ENCODE peak calls at places on chromosome 6, in ten cellular contexts. I is progenitor cell of endocrine pancreas, F is endothelial cell, Z is IMR-90, P is cardiac fibroblast, L is WTC11, C is hepatocyte, N is AG04449, S is cardiac muscle cell, R is testis. A is an unnamed sample.
A peak's percentile ranks its signal among the peaks of the same experiment; 100 is the strongest.

GRCh38 chr6:135505648-135506047 is 8.1 kb upstream of the AHI1 start:
- DNase-seq in I (no peak), F (no peak), Z (no peak), P (no peak), L (no peak), C (peak; percentile 16), N (no peak), S (no peak), R (no peak), A (no peak)

GRCh38 chr6:12065321-12066140 is 53.4 kb downstream of the HIVEP1 start:
- DNase-seq in I (no peak), F (no peak), Z (no peak), P (no peak), L (no peak), C (no peak), N (no peak), S (peak; percentile 49), R (no peak), A (no peak)

GRCh38 chr6:149194815-149195558 is 122.5 kb upstream of the TAB2 start:
- DNase-seq in I (no peak), F (no peak), Z (no peak), P (peak; percentile 3), L (no peak), C (no peak), N (no peak), S (peak; percentile 76), R (no peak), A (no peak)

GRCh38 chr6:146543211-146543939 is at the start of gene RAB32:
- DNase-seq in I (peak; percentile 85), F (peak; percentile 96), Z (peak; percentile 95), P (peak; percentile 98), L (peak; percentile 82), C (peak; percentile 97), N (peak; percentile 53), S (peak; percentile 95), R (peak; percentile 93), A (peak; percentile 86)

GRCh38 chr6:4607026-4607704 is 169.0 kb upstream of the CDYL start:
- DNase-seq in I (no peak), F (no peak), Z (peak; percentile 89), P (peak; percentile 69), L (no peak), C (no peak), N (no peak), S (no peak), R (peak; percentile 21), A (no peak)

GRCh38 chr6:165890404-165890735 is 227.3 kb upstream of the PDE10A start:
- DNase-seq in I (no peak), F (no peak), Z (no peak), P (no peak), L (no peak), C (no peak), N (no peak), S (no peak), R (no peak), A (no peak)

GRCh38 chr6:64270083-64270482 is 634.5 kb downstream of the PHF3 start:
- DNase-seq in I (no peak), F (no peak), Z (peak; percentile 70), P (no peak), L (no peak), C (no peak), N (no peak), S (no peak), R (no peak), A (no peak)

GRCh38 chr6:42808492-42809483 is 26.9 kb downstream of the BICRAL start:
- DNase-seq in I (no peak), F (no peak), Z (no peak), P (no peak), L (no peak), C (no peak), N (no peak), S (no peak), R (no peak), A (no peak)

GRCh38 chr6:110864816-110865215 is 9.8 kb upstream of the AMD1 start:
- DNase-seq in I (no peak), F (no peak), Z (no peak), P (no peak), L (no peak), C (no peak), N (no peak), S (no peak), R (no peak), A (no peak)

GRCh38 chr6:144190593-144190992 is 40.3 kb downstream of the STX11 start:
- DNase-seq in I (no peak), F (no peak), Z (peak; percentile 79), P (peak; percentile 80), L (no peak), C (no peak), N (no peak), S (no peak), R (no peak), A (no peak)

GRCh38 chr6:5214570-5215052 is 46.1 kb downstream of the LYRM4 start:
- DNase-seq in I (no peak), F (peak; percentile 81), Z (peak; percentile 78), P (peak; percentile 92), L (peak; percentile 82), C (peak; percentile 51), N (no peak), S (peak; percentile 92), R (peak; percentile 46), A (peak; percentile 87)

GRCh38 chr6:11802886-11803595 is 24.4 kb upstream of the ADTRP start:
- DNase-seq in I (no peak), F (no peak), Z (no peak), P (no peak), L (no peak), C (no peak), N (no peak), S (no peak), R (no peak), A (no peak)

GRCh38 chr6:11043552-11043960 is 549 bp downstream of the ELOVL2 start:
- DNase-seq in I (no peak), F (no peak), Z (no peak), P (no peak), L (peak; percentile 24), C (peak; percentile 32), N (no peak), S (peak; percentile 16), R (peak; percentile 32), A (peak; percentile 39)

GRCh38 chr6:83215131-83216047 is 22.2 kb downstream of the RWDD2A start:
- DNase-seq in I (peak; percentile 23), F (peak; percentile 59), Z (peak; percentile 80), P (peak; percentile 89), L (peak; percentile 49), C (peak; percentile 77), N (no peak), S (peak; percentile 75), R (peak; percentile 82), A (peak; percentile 67)

GRCh38 chr6:129472239-129472638 is 237.7 kb downstream of the ARHGAP18 start:
- DNase-seq in I (no peak), F (no peak), Z (no peak), P (no peak), L (no peak), C (no peak), N (no peak), S (no peak), R (no peak), A (no peak)

GRCh38 chr6:129469070-129469662 is 240.8 kb downstream of the ARHGAP18 start:
- DNase-seq in I (no peak), F (no peak), Z (no peak), P (no peak), L (no peak), C (no peak), N (no peak), S (no peak), R (no peak), A (no peak)
- TF ChIP-seq CTCF in I (no peak), F (no peak), Z (no peak), P (peak; percentile 20), L (no peak), C (no peak), N (no peak), S (no peak), R (no peak), A (no peak)

GRCh38 chr6:109783245-109783990 is 92.3 kb downstream of the FIG4 start:
- DNase-seq in I (no peak), F (peak; percentile 18), Z (peak; percentile 29), P (no peak), L (peak; percentile 51), C (no peak), N (no peak), S (peak; percentile 51), R (peak; percentile 51), A (no peak)
- TF ChIP-seq CTCF in I (peak; percentile 38), F (no peak), Z (peak; percentile 38), P (peak; percentile 55), L (peak; percentile 39), C (peak; percentile 11), N (peak; percentile 15), S (peak; percentile 50), R (no peak), A (no peak)

DNA sequence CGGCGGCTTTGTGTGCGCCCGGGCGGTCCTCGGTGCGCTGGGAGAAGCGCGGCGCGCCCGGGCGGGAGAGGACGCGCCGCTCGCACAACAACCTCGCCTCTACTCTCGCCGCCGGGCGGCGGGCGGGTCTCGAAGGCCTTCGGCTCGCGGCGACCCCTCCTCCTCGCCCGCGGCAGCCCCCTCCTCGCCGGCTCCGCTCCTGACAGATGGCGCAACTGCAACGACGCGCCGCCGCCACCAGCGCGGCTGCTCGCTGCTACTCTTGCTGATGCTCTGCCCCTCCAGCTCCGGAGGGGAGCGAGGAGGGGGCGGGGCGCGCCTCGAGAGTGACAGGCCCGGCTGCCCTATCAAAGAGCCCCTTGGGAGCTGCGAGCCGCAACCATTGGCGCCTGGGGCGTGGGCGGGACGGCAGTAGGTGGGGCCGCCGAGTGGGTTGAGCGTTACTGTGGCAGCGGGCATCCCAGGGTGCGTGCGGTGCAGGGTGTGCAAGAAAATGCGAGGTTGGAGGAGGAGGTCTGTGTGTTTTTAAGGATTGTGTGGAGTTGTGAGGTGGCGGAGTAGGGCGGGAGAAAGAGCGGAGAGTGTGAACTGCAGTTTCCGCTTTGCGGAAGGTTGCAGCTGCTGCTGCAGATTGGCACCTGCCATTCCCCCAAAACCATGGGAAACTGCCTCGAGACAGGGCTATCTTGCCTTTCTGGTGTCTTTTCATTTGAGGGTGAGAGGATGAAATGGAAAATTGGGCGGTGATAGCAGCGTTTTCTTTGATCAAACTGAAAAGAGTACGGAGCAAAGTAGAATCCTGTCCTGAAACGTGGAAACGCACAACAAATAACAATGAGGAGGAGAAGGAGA is at the start of gene FYN:
- DNase-seq in I (peak; percentile 99), F (peak; percentile 99), Z (peak; percentile 92), P (peak; percentile 98), L (peak; percentile 99), C (peak; percentile 99), N (peak; percentile 70), S (peak; percentile 98), R (peak; percentile 99), A (peak; percentile 100)
- TF ChIP-seq CTCF in I (peak; percentile 53), F (peak; percentile 38), Z (peak; percentile 33), P (peak; percentile 48), L (no peak), C (peak; percentile 25), N (peak; percentile 59), S (no peak), R (peak; percentile 34), A (peak; percentile 38)

DNA sequence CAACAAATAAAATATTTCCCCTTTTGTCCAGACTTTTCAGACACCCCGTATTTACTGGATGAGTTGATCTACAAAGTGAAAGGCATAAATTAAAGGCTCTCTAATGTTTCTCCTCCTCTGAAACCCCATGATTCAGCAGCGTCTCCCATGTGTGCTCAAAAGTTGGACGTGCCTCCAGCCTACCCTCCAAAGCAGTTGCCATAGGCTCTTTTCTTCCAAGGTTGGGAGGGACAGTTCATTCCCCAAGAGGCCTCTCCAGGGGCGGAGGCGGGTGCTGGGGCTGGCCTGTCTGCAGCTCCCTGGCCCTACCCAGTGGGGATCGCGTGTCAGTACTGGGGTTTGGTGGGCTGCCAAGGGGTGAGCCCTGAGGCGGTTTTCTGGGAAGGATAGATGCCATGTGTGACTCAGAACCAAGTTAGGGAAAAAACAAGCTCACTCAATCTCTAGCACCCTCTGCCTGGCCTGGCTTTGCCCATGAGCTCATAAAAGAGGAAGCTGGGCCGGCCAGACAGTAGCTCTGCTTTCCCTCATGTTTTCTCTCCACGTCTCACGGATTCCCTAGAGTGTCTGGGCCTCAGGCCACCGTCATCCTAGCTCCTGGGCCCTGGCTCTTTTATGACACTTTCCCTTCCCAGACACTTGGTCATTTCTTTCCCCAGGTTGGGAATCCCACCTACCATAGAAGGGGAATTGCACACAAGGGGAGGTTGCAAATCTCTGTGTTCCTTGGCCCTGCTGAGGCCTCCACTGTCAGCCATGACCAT is 8.0 kb upstream of the IER3 start:
- DNase-seq in I (no peak), F (no peak), Z (peak; percentile 100), P (peak; percentile 100), L (no peak), C (peak; percentile 91), N (peak; percentile 100), S (no peak), R (peak; percentile 55), A (no peak)
- TF ChIP-seq CTCF in I (no peak), F (no peak), Z (peak; percentile 13), P (no peak), L (no peak), C (no peak), N (no peak), S (no peak), R (no peak), A (no peak)